ENCODE peak calls at places on chromosomes 16 and 17, in eight cellular contexts. B is brain microvascular endothelial cell, P is epithelial cell of proximal tubule, R is type B pancreatic cell, U is left lung, N is lower lobe of right lung, M is left ventricle myocardium inferior, X is mucosa of descending colon. W is an unnamed sample.

GRCh38 chr17:5837055-5837491 is 233.1 kb upstream of the WSCD1 start:
- DNase-seq in B (peak; percentile 9), U (no peak), R (no peak), M (no peak), X (no peak), P (no peak), N (no peak), W (no peak)

GRCh38 chr17:16999931-17000625 is 28.2 kb upstream of the TNFRSF13B start:
- DNase-seq in P (no peak), M (peak; percentile 9), U (no peak), X (no peak), N (no peak), B (no peak), R (no peak), W (no peak)

GRCh38 chr17:59561042-59561441 is 4.4 kb upstream of the DHX40 start:
- DNase-seq in P (no peak), N (no peak), U (no peak), R (no peak), M (no peak), X (no peak), B (peak; percentile 18), W (no peak)

GRCh38 chr16:72198021-72198420 is 26.1 kb upstream of the PMFBP1 start:
- DNase-seq in M (no peak), P (no peak), R (no peak), U (peak; percentile 50), B (peak; percentile 96), N (no peak), X (no peak), W (no peak)

GRCh38 chr16:86462334-86463084 is 47.8 kb upstream of the FOXF1 start:
- DNase-seq in M (no peak), R (no peak), X (no peak), U (no peak), P (no peak), N (no peak), B (peak; percentile 1), W (no peak)

GRCh38 chr17:14007951-14008350 is 61.4 kb upstream of the COX10 start:
- DNase-seq in U (no peak), B (no peak), N (no peak), P (no peak), X (no peak), M (no peak), R (no peak), W (no peak)

GRCh38 chr16:30893744-30894539 is at the start of gene BCL7C:
- DNase-seq in B (peak; percentile 62), R (peak; percentile 93), M (peak; percentile 97), U (peak; percentile 94), X (peak; percentile 96), N (peak; percentile 96), P (no peak), W (peak; percentile 85)

GRCh38 chr17:79691931-79692330 is 38.8 kb upstream of the ENPP7 start:
- DNase-seq in P (no peak), B (no peak), M (peak; percentile 22), U (no peak), N (no peak), R (no peak), X (no peak), W (no peak)

GRCh38 chr17:70172449-70172848 is 3.1 kb downstream of the KCNJ2 start:
- DNase-seq in M (no peak), N (no peak), R (no peak), P (no peak), U (no peak), B (no peak), X (no peak), W (no peak)

GRCh38 chr16:30005341-30006094 is 5.3 kb downstream of the DOC2A start:
- DNase-seq in U (no peak), R (no peak), P (no peak), M (no peak), X (no peak), B (no peak), N (no peak), W (peak; percentile 45)

GRCh38 chr17:82092628-82092994 is 5.4 kb downstream of the FASN start:
- DNase-seq in N (no peak), U (no peak), R (no peak), B (no peak), X (no peak), M (peak; percentile 10), P (no peak), W (no peak)

GRCh38 chr17:42192189-42193126 is 1.8 kb downstream of the GHDC start:
- DNase-seq in M (no peak), B (no peak), P (no peak), U (no peak), N (no peak), X (no peak), R (no peak), W (no peak)

GRCh38 chr16:83307206-83307990 is 500.4 kb upstream of the HSBP1 start:
- DNase-seq in M (no peak), R (no peak), X (no peak), B (no peak), P (no peak), N (no peak), U (no peak), W (no peak)

GRCh38 chr16:85303354-85303883 is 191.1 kb upstream of the CIBAR2 start:
- DNase-seq in N (peak; percentile 79), P (no peak), R (no peak), B (no peak), M (peak; percentile 60), U (peak; percentile 71), X (peak; percentile 79), W (peak; percentile 73)

GRCh38 chr17:39628655-39629493 is 2.1 kb downstream of the PPP1R1B start:
- DNase-seq in M (no peak), R (no peak), P (no peak), N (peak; percentile 79), U (peak; percentile 76), X (peak; percentile 92), B (no peak), W (no peak)
- TF ChIP-seq CTCF in M (no peak), R (no peak), P (no peak), N (no peak), U (no peak), X (no peak), B (no peak), W (no peak)

GRCh38 chr16:6018848-6019489 is 921.4 kb upstream of the EEF2KMT start:
- DNase-seq in M (no peak), R (no peak), U (no peak), B (no peak), P (no peak), N (no peak), X (no peak), W (peak; percentile 6)

GRCh38 chr16:6019490-6019991 is 921.9 kb upstream of the EEF2KMT start:
- DNase-seq in X (no peak), M (no peak), U (no peak), B (no peak), R (peak; percentile 73), N (no peak), P (no peak), W (peak; percentile 4)

GRCh38 chr16:6020162-6020980 is 922.8 kb upstream of the EEF2KMT start:
- DNase-seq in N (no peak), B (no peak), U (no peak), M (no peak), R (no peak), P (no peak), X (no peak), W (no peak)

GRCh38 chr16:6012716-6013115 is 915.1 kb upstream of the EEF2KMT start:
- DNase-seq in X (no peak), R (no peak), U (no peak), M (no peak), B (no peak), N (no peak), P (no peak), W (no peak)

GRCh38 chr16:6016530-6017184 is 919.1 kb upstream of the EEF2KMT start:
- DNase-seq in X (no peak), M (no peak), N (no peak), R (no peak), U (no peak), B (peak; percentile 37), P (no peak), W (no peak)
- TF ChIP-seq CTCF in X (no peak), M (no peak), N (no peak), R (peak; percentile 79), U (no peak), B (peak; percentile 47), P (peak; percentile 58), W (peak; percentile 75)

DNA sequence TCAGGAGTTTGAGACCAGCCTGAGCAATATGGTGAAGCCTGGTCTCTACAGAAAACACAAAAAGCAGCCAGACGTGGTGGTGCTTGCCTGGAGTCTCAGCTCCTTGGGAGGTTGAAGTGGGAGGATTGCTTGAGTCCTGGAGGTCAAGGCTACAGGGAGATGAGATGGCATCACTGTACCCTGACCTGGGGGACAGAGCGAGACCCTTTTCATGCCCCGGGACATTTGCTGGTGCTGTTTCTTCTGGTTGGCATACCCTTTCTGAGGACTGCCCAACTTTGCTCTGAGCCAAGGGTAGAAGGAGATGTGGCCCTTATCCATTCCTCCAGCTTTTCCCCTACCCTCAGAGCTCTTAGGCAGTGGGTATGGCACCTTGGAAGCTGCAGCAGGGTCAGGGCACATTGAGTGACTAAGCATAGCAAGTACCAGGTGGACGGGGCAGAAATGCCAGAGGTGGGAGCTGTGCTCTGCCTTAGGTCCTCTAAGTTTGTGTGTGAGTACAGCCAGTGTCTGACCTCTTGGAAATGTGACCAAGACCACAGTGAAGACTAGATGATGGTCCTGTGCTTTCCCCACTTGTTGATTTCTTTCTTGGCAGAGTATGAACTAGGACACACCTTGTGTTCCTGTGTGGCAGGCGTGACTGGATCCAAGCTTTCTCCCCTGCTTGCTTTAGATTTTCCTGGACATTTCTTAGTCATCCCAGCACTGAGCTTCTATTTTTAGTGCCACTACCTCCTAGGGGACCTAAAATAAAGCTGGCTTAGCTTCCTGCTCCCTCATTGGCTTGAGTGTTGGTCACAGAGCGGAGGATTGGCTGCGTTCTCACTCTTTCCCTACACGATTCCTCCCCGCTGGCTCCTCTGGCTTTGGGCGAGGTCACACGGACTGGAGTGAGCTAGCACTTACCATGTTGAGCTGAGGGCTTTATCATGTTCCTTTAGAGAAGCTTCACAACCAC is 9.9 kb upstream of the EDC4 start:
- DNase-seq in B (peak; percentile 76), M (peak; percentile 77), P (no peak), U (no peak), R (no peak), X (no peak), N (no peak), W (no peak)
- TF ChIP-seq CTCF in B (no peak), M (no peak), P (no peak), U (no peak), R (no peak), X (no peak), N (no peak), W (no peak)

GRCh38 chr16:89572478-89573205 is 2.9 kb upstream of the CPNE7 start:
- DNase-seq in P (no peak), N (no peak), M (no peak), U (no peak), R (no peak), B (no peak), X (no peak), W (no peak)

GRCh38 chr16:89576173-89577054 is 856 bp downstream of the CPNE7 start:
- DNase-seq in N (no peak), R (no peak), X (no peak), P (no peak), U (no peak), M (no peak), B (no peak), W (no peak)

GRCh38 chr16:89573826-89574680 is 1.5 kb upstream of the CPNE7 start:
- DNase-seq in M (no peak), X (no peak), R (no peak), B (no peak), N (no peak), P (no peak), U (no peak), W (no peak)

GRCh38 chr16:89575247-89576172 is at the start of gene CPNE7:
- DNase-seq in B (no peak), P (no peak), X (no peak), M (no peak), U (no peak), R (no peak), N (no peak), W (no peak)

GRCh38 chr16:89574681-89575246 is 794 bp upstream of the CPNE7 start:
- DNase-seq in P (no peak), B (no peak), R (no peak), X (peak; percentile 53), U (no peak), M (peak; percentile 32), N (peak; percentile 67), W (peak; percentile 79)
- TF ChIP-seq CTCF in P (peak; percentile 56), B (peak; percentile 59), R (peak; percentile 81), X (peak; percentile 48), U (peak; percentile 55), M (peak; percentile 70), N (peak; percentile 76), W (peak; percentile 73)

W was measured in neural crest cell.